ENCODE peak calls at places on chromosomes 2 and 18, in ten cellular contexts. W is right atrium auricular region, T is mesendoderm, P is neural progenitor cell, D is OCI-LY7, J is foreskin fibroblast, L is mammary epithelial cell, Z is right lobe of liver, A is IMR-90, I is transverse colon. S is an unnamed sample.

GRCh38 chr2:141641462-141641861 is 489.4 kb downstream of the LRP1B start:
- DNase-seq in W (no peak), T (no peak), P (no peak), D (no peak), J (peak; percentile 6), L (peak; percentile 55), Z (no peak), A (peak; percentile 7), I (no peak), S (no peak)

GRCh38 chr2:80256396-80257167 is 48.0 kb downstream of the LRRTM1 start:
- DNase-seq in W (no peak), T (peak; percentile 63), P (peak; percentile 55), D (no peak), J (no peak), L (no peak), Z (no peak), A (peak; percentile 27), I (no peak), S (no peak)

GRCh38 chr2:222057249-222058073 is 241.3 kb downstream of the PAX3 start:
- DNase-seq in W (no peak), T (peak; percentile 19), P (peak; percentile 39), D (peak; percentile 21), J (no peak), L (no peak), Z (no peak), A (no peak), I (no peak), S (no peak)

GRCh38 chr2:10237392-10238321 is 65.0 kb upstream of the HPCAL1 start:
- DNase-seq in W (no peak), T (no peak), P (no peak), D (no peak), J (no peak), L (no peak), Z (no peak), A (no peak), I (no peak), S (no peak)

GRCh38 chr2:100427627-100428258 is 10.3 kb upstream of the CHST10 start:
- DNase-seq in W (no peak), T (peak; percentile 61), P (peak; percentile 44), D (peak; percentile 63), J (no peak), L (peak; percentile 35), Z (no peak), A (peak; percentile 38), I (peak; percentile 71), S (peak; percentile 39)

GRCh38 chr2:236340251-236340650 is 76.0 kb upstream of the ASB18 start:
- DNase-seq in W (peak; percentile 50), T (no peak), P (no peak), D (no peak), J (no peak), L (no peak), Z (no peak), A (no peak), I (no peak), S (no peak)

GRCh38 chr2:230985519-230986231 is 10.2 kb upstream of the SPATA3 start:
- DNase-seq in W (no peak), T (no peak), P (no peak), D (no peak), J (no peak), L (no peak), Z (no peak), A (no peak), I (no peak), S (no peak)

GRCh38 chr2:3038636-3039035 is 339.0 kb downstream of the EIPR1 start:
- DNase-seq in W (no peak), T (no peak), P (no peak), D (no peak), J (no peak), L (no peak), Z (peak; percentile 40), A (no peak), I (no peak), S (no peak)

GRCh38 chr2:237735762-237736161 is 62.8 kb upstream of the RBM44 start:
- DNase-seq in W (no peak), T (no peak), P (no peak), D (no peak), J (no peak), L (no peak), Z (no peak), A (no peak), I (no peak), S (peak; percentile 68)

GRCh38 chr2:237736783-237737182 is 61.8 kb upstream of the RBM44 start:
- DNase-seq in W (no peak), T (no peak), P (no peak), D (no peak), J (no peak), L (no peak), Z (no peak), A (no peak), I (no peak), S (no peak)

GRCh38 chr2:237737196-237737865 is 61.2 kb upstream of the RBM44 start:
- DNase-seq in W (no peak), T (no peak), P (no peak), D (no peak), J (no peak), L (no peak), Z (no peak), A (no peak), I (no peak), S (no peak)

GRCh38 chr2:237739101-237739500 is 59.5 kb upstream of the RBM44 start:
- DNase-seq in W (peak; percentile 77), T (no peak), P (no peak), D (no peak), J (no peak), L (no peak), Z (no peak), A (no peak), I (no peak), S (no peak)

GRCh38 chr2:237738255-237738654 is 60.3 kb upstream of the RBM44 start:
- DNase-seq in W (no peak), T (no peak), P (no peak), D (no peak), J (no peak), L (no peak), Z (no peak), A (no peak), I (no peak), S (no peak)
- H3K4me3 ChIP-seq in W (no peak overlapping the region), T (no peak overlapping the region), P (no peak overlapping the region), D (no peak overlapping the region), J (no peak overlapping the region), L (no peak overlapping the region), Z (no peak overlapping the region), A (no peak overlapping the region), I (no peak overlapping the region), S (no peak overlapping the region)

GRCh38 chr2:12930382-12930781 is 213.6 kb downstream of the TRIB2 start:
- DNase-seq in W (no peak), T (no peak), P (no peak), D (no peak), J (no peak), L (no peak), Z (no peak), A (no peak), I (no peak), S (no peak)

GRCh38 chr2:12928197-12928596 is 211.5 kb downstream of the TRIB2 start:
- DNase-seq in W (no peak), T (no peak), P (no peak), D (no peak), J (peak; percentile 77), L (peak; percentile 79), Z (no peak), A (peak; percentile 81), I (no peak), S (no peak)

GRCh38 chr2:12931211-12931844 is 214.6 kb downstream of the TRIB2 start:
- DNase-seq in W (no peak), T (peak; percentile 53), P (peak; percentile 51), D (peak; percentile 23), J (peak; percentile 45), L (peak; percentile 35), Z (no peak), A (peak; percentile 63), I (no peak), S (peak; percentile 10)

GRCh38 chr2:12929806-12930205 is 213.1 kb downstream of the TRIB2 start:
- DNase-seq in W (no peak), T (no peak), P (peak; percentile 3), D (no peak), J (no peak), L (peak; percentile 18), Z (no peak), A (no peak), I (no peak), S (no peak)

GRCh38 chr2:12928706-12929291 is 212.1 kb downstream of the TRIB2 start:
- DNase-seq in W (no peak), T (no peak), P (peak; percentile 38), D (peak; percentile 35), J (no peak), L (peak; percentile 8), Z (no peak), A (peak; percentile 16), I (no peak), S (no peak)
- H3K4me3 ChIP-seq in W (no peak overlapping the region), T (no peak overlapping the region), P (no peak overlapping the region), D (peak overlapping the region; percentile 3), J (peak overlapping the region; percentile 25), L (no peak overlapping the region), Z (no peak overlapping the region), A (no peak overlapping the region), I (no peak overlapping the region), S (no peak overlapping the region)

GRCh38 chr18:49931760-49932159 is 118.4 kb upstream of the ACAA2 start:
- DNase-seq in W (peak; percentile 32), T (no peak), P (no peak), D (no peak), J (no peak), L (no peak), Z (no peak), A (no peak), I (no peak), S (no peak)

GRCh38 chr18:49935215-49935614 is 121.9 kb upstream of the ACAA2 start:
- DNase-seq in W (peak; percentile 34), T (no peak), P (no peak), D (no peak), J (no peak), L (no peak), Z (no peak), A (no peak), I (no peak), S (no peak)

GRCh38 chr18:49933530-49933929 is 120.2 kb upstream of the ACAA2 start:
- DNase-seq in W (peak; percentile 42), T (no peak), P (no peak), D (no peak), J (peak; percentile 29), L (peak; percentile 70), Z (no peak), A (peak; percentile 59), I (no peak), S (no peak)

GRCh38 chr18:49934457-49934856 is 121.1 kb upstream of the ACAA2 start:
- DNase-seq in W (peak; percentile 34), T (no peak), P (peak; percentile 62), D (no peak), J (no peak), L (peak; percentile 19), Z (no peak), A (peak; percentile 45), I (no peak), S (no peak)

DNA sequence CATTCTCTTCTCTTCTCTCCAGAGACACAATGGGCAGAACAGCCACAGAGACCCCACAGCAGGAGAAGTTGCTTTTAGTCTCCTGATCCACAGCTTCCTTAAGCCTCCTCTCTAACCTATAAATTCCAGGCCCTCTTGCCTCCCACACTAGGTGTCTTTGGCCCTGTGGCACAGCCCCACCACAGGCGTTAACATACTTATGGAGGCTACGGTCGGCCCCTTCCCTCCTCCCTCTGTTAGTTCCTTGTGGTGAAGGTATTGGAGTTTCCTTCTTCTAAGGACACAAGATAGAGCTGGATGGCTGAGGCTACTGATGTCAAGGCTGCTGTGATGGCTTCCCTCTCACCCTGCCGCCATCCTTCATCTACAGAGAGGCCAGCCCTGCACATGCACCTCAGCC is 123.5 kb upstream of the ACAA2 start:
- DNase-seq in W (peak; percentile 50), T (no peak), P (no peak), D (no peak), J (no peak), L (no peak), Z (no peak), A (no peak), I (no peak), S (no peak)
- H3K4me3 ChIP-seq in W (no peak overlapping the region), T (no peak overlapping the region), P (no peak overlapping the region), D (no peak overlapping the region), J (no peak overlapping the region), L (no peak overlapping the region), Z (no peak overlapping the region), A (no peak overlapping the region), I (no peak overlapping the region), S (no peak overlapping the region)

GRCh38 chr2:164911832-164912231 is 43.5 kb downstream of the SLC38A11 start:
- DNase-seq in W (no peak), T (no peak), P (no peak), D (no peak), J (no peak), L (no peak), Z (no peak), A (no peak), I (no peak), S (no peak)

GRCh38 chr2:164917296-164917903 is 37.9 kb downstream of the SLC38A11 start:
- DNase-seq in W (no peak), T (peak; percentile 61), P (peak; percentile 59), D (peak; percentile 16), J (no peak), L (peak; percentile 49), Z (peak; percentile 63), A (peak; percentile 36), I (peak; percentile 48), S (peak; percentile 51)

GRCh38 chr2:164913011-164913410 is 42.3 kb downstream of the SLC38A11 start:
- DNase-seq in W (no peak), T (peak; percentile 21), P (peak; percentile 5), D (no peak), J (no peak), L (no peak), Z (no peak), A (no peak), I (no peak), S (no peak)

GRCh38 chr2:164910091-164910899 is 45.0 kb downstream of the SLC38A11 start:
- DNase-seq in W (no peak), T (peak; percentile 63), P (no peak), D (peak; percentile 41), J (no peak), L (peak; percentile 84), Z (no peak), A (peak; percentile 77), I (peak; percentile 46), S (peak; percentile 77)

GRCh38 chr2:164913640-164914346 is 41.5 kb downstream of the SLC38A11 start:
- DNase-seq in W (no peak), T (peak; percentile 66), P (no peak), D (peak; percentile 11), J (no peak), L (peak; percentile 65), Z (no peak), A (peak; percentile 15), I (no peak), S (no peak)
- H3K4me3 ChIP-seq in W (no peak overlapping the region), T (no peak overlapping the region), P (no peak overlapping the region), D (no peak overlapping the region), J (no peak overlapping the region), L (no peak overlapping the region), Z (no peak overlapping the region), A (no peak overlapping the region), I (no peak overlapping the region), S (no peak overlapping the region)

S was measured in prostate gland.